ENCODE peak calls at places on chromosomes 7 and 10, in eight cellular contexts. B is thoracic aorta, Z is aorta, K is HCT116, O is heart left ventricle, R is neural progenitor cell, H is upper lobe of left lung, U is SJSA1. E is an unnamed sample. For H3K4me1, the result is how much of the 10 kb centered on the place peaks cover.

GRCh38 chr10:127928021-127928806 is 21.3 kb downstream of the PTPRE start:
- DNase-seq in B (no peak), Z (no peak), K (no peak), O (no peak), R (no peak), H (peak), U (peak), E (no peak)

GRCh38 chr7:112157072-112157471 is 49.1 kb downstream of the DOCK4 start:
- DNase-seq in B (no peak), Z (no peak), K (no peak), O (no peak), R (no peak), H (no peak), U (no peak), E (no peak)

GRCh38 chr7:98123073-98123696 is 16.5 kb downstream of the LMTK2 start:
- DNase-seq in B (no peak), Z (no peak), K (no peak), O (no peak), R (no peak), H (no peak), U (peak), E (no peak)

GRCh38 chr7:81833401-81833800 is 63.6 kb upstream of the HGF start:
- DNase-seq in B (no peak), Z (no peak), K (no peak), O (no peak), R (no peak), H (no peak), U (peak), E (no peak)

GRCh38 chr10:32308027-32308603 is 38.8 kb downstream of the EPC1 start:
- DNase-seq in B (no peak), Z (no peak), K (no peak), O (no peak), R (no peak), H (no peak), U (no peak), E (no peak)

GRCh38 chr10:17062009-17062408 is 67.6 kb downstream of the CUBN start:
- DNase-seq in B (no peak), Z (no peak), K (peak), O (no peak), R (no peak), H (no peak), U (peak), E (no peak)

GRCh38 chr10:79282388-79282787 is 64.9 kb upstream of the PPIF start:
- DNase-seq in B (no peak), Z (no peak), K (no peak), O (no peak), R (no peak), H (no peak), U (no peak), E (no peak)

GRCh38 chr10:48601789-48602188 is 3.1 kb downstream of the ARHGAP22 start:
- DNase-seq in B (no peak), Z (no peak), K (no peak), O (no peak), R (no peak), H (no peak), U (no peak), E (no peak)

GRCh38 chr10:63066606-63067005 is 66.5 kb upstream of the NRBF2 start:
- DNase-seq in B (no peak), Z (no peak), K (no peak), O (no peak), R (no peak), H (no peak), U (no peak), E (no peak)

GRCh38 chr10:77418211-77418640 is 219.4 kb downstream of the KCNMA1 start:
- DNase-seq in B (no peak), Z (peak), K (no peak), O (no peak), R (no peak), H (no peak), U (no peak), E (peak)

GRCh38 chr10:45000138-45000763 is 472 bp upstream of the ZNF22 start:
- DNase-seq in B (no peak), Z (peak), K (no peak), O (peak), R (no peak), H (peak), U (no peak), E (peak)

GRCh38 chr7:7931626-7932025 is 37.0 kb upstream of the GLCCI1 start:
- DNase-seq in B (no peak), Z (no peak), K (no peak), O (no peak), R (no peak), H (no peak), U (no peak), E (no peak)

GRCh38 chr7:74009719-74010118 is 18.3 kb upstream of the ELN start:
- DNase-seq in B (no peak), Z (peak), K (no peak), O (no peak), R (no peak), H (no peak), U (no peak), E (no peak)

GRCh38 chr7:76108540-76109233 is 60.8 kb downstream of the MDH2 start:
- DNase-seq in B (no peak), Z (peak), K (no peak), O (no peak), R (no peak), H (peak), U (peak), E (peak)

GRCh38 chr10:109773288-109773687 is 150.0 kb downstream of the XPNPEP1 start:
- DNase-seq in B (no peak), Z (no peak), K (no peak), O (no peak), R (no peak), H (no peak), U (no peak), E (no peak)

GRCh38 chr10:76624470-76624869 is 1013.1 kb downstream of the KCNMA1 start:
- DNase-seq in B (no peak), Z (no peak), K (no peak), O (no peak), R (no peak), H (no peak), U (no peak), E (no peak)

GRCh38 chr10:14403846-14404623 is 73.3 kb upstream of the FRMD4A start:
- DNase-seq in B (no peak), Z (no peak), K (no peak), O (no peak), R (no peak), H (no peak), U (no peak), E (no peak)

GRCh38 chr7:117718116-117718515 is 155.1 kb downstream of the CTTNBP2 start:
- DNase-seq in B (no peak), Z (no peak), K (no peak), O (no peak), R (no peak), H (no peak), U (no peak), E (no peak)

GRCh38 chr7:7662527-7662926 is 22.0 kb downstream of the UMAD1 start:
- DNase-seq in B (no peak), Z (no peak), K (no peak), O (no peak), R (peak), H (no peak), U (no peak), E (no peak)

GRCh38 chr7:105764506-105764905 is 111.9 kb downstream of the ATXN7L1 start:
- DNase-seq in B (no peak), Z (no peak), K (no peak), O (no peak), R (no peak), H (no peak), U (no peak), E (no peak)

GRCh38 chr7:155831807-155832524 is 19.7 kb upstream of the SHH start:
- DNase-seq in B (no peak), Z (peak), K (no peak), O (no peak), R (no peak), H (no peak), U (no peak), E (no peak)

GRCh38 chr10:101749033-101749432 is 26.9 kb downstream of the FGF8 start:
- DNase-seq in B (no peak), Z (no peak), K (peak), O (no peak), R (peak), H (no peak), U (no peak), E (no peak)

GRCh38 chr7:44145419-44145968 is 4.4 kb upstream of the MYL7 start:
- DNase-seq in B (no peak), Z (no peak), K (no peak), O (no peak), R (peak), H (peak), U (no peak), E (peak)

GRCh38 chr7:69880848-69881247 is 282.6 kb downstream of the AUTS2 start:
- DNase-seq in B (no peak), Z (no peak), K (no peak), O (no peak), R (no peak), H (no peak), U (no peak), E (no peak)

GRCh38 chr10:75449320-75450061 is 18.1 kb downstream of the LRMDA start:
- DNase-seq in B (no peak), Z (no peak), K (no peak), O (no peak), R (no peak), H (no peak), U (no peak), E (no peak)

GRCh38 chr7:2981103-2981480 is 62.6 kb downstream of the CARD11 start:
- DNase-seq in B (no peak), Z (peak), K (no peak), O (no peak), R (no peak), H (no peak), U (no peak), E (no peak)

GRCh38 chr10:19815036-19815435 is 1.2 kb upstream of the PLXDC2 start:
- DNase-seq in B (no peak), Z (no peak), K (no peak), O (no peak), R (no peak), H (no peak), U (no peak), E (no peak)
- H3K4me3 ChIP-seq in B (peak), Z (peak), K (no peak), O (peak), R (peak), H (peak), U (no peak), E (peak)

GRCh38 chr7:37694208-37695080 is 10.9 kb downstream of the GPR141 start:
- DNase-seq in B (no peak), Z (peak), K (no peak), O (peak), R (peak), H (peak), U (no peak), E (no peak)
- H3K27ac ChIP-seq in B (no peak), Z (no peak), K (no peak), O (no peak), R (no peak), H (peak), U (no peak), E (no peak)

GRCh38 chr7:130944997-130945396 is 211.0 kb upstream of the KLF14 start:
- DNase-seq in B (no peak), Z (no peak), K (no peak), O (no peak), R (no peak), H (no peak), U (no peak), E (no peak)

GRCh38 chr7:130945411-130945811 is 211.4 kb upstream of the KLF14 start:
- DNase-seq in B (no peak), Z (no peak), K (no peak), O (no peak), R (no peak), H (no peak), U (no peak), E (no peak)

GRCh38 chr7:130943336-130943901 is 209.4 kb upstream of the KLF14 start:
- DNase-seq in B (no peak), Z (no peak), K (no peak), O (no peak), R (no peak), H (no peak), U (peak), E (no peak)

GRCh38 chr7:130942211-130942964 is 208.4 kb upstream of the KLF14 start:
- DNase-seq in B (no peak), Z (no peak), K (no peak), O (no peak), R (no peak), H (peak), U (peak), E (no peak)

DNA sequence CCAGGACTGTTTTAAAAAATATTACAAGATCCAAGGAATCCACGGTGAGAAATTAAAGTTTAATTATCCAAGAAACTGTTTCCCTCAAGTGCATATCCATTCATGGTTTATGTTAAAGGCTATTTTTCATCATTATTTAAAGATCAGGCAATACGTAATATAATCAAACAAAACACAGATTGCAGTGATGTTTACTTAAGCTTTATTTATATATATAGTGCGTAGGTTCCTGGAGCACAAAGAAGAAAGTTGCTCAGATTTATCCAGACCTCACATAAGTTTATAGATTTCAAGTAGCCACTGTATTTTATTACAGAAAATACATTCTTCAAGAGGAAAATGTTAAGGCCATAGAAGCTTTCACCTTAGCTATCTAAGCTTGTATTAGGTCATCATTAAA is 210.0 kb upstream of the KLF14 start:
- DNase-seq in B (no peak), Z (no peak), K (no peak), O (no peak), R (no peak), H (no peak), U (no peak), E (no peak)
- H3K4me1 ChIP-seq in B (under half), Z (under half), K (half or more), O (half or more), R (under half), H (under half), U (half or more), E (under half)

GRCh38 chr7:4650471-4651047 is 31.5 kb upstream of the FOXK1 start:
- DNase-seq in B (no peak), Z (peak), K (no peak), O (peak), R (peak), H (no peak), U (no peak), E (peak)

GRCh38 chr7:4659551-4660286 is 22.4 kb upstream of the FOXK1 start:
- DNase-seq in B (no peak), Z (no peak), K (peak), O (no peak), R (no peak), H (no peak), U (no peak), E (no peak)

GRCh38 chr7:4657640-4658417 is 24.3 kb upstream of the FOXK1 start:
- DNase-seq in B (no peak), Z (no peak), K (no peak), O (no peak), R (no peak), H (no peak), U (no peak), E (no peak)

GRCh38 chr7:4653771-4654170 is 28.3 kb upstream of the FOXK1 start:
- DNase-seq in B (no peak), Z (no peak), K (no peak), O (no peak), R (no peak), H (no peak), U (no peak), E (no peak)

DNA sequence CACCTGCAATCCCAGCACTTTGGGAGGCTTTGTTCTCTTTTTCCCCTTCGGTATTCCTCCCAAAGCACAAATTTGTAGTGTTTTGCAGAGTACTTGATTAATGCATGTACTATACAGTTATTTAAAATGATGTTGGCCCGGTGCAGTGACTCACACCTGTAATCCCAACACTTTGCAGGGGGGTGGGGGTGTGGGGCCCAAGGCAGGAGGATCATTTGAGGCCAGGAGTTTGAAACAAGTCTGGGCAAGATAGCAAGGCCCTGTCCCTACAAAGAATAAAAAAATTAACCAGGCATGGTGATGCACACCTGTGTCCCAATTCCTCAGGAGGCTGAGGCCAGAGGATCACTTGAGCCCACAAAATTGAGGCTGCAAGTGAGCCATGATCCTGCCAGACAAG is 26.8 kb upstream of the FOXK1 start:
- DNase-seq in B (no peak), Z (no peak), K (no peak), O (no peak), R (no peak), H (no peak), U (no peak), E (no peak)
- H3K4me3 ChIP-seq in B (no peak), Z (no peak), K (no peak), O (no peak), R (no peak), H (no peak), U (no peak), E (no peak)

DNA sequence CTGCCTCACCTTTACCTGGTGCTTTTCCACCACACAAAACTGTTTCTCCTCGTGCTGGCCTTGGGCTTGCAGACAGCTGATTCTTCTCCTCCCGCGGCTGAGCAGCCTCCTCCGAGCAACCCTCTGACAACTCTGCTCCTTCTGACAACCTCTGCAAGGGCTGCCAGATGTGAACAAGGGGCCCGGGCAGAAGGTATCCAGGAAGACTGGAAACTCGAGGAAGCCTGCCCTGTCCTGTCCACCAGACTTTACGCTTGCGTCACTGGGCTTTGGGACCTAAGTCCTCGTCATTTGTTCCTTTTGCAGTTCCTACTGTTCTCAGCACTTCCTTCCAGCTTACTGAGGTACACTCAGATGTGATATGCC is 82.1 kb downstream of the EGFR start:
- DNase-seq in B (no peak), Z (no peak), K (no peak), O (no peak), R (no peak), H (no peak), U (no peak), E (peak)
- H3K27ac ChIP-seq in B (peak), Z (no peak), K (no peak), O (peak), R (no peak), H (peak), U (no peak), E (peak)